ENCODE peak calls at places on chromosomes 2 and 18, in eight cellular contexts. M is thoracic aorta, S is GM12865, W is right lobe of liver, J is upper lobe of left lung, Q is fibroblast of lung, L is BE2C, G is A549. Z is an unnamed sample.

GRCh38 chr2:161017780-161018440 is 142.3 kb upstream of the TANK start:
- DNase-seq in Q (no peak), J (no peak), S (no peak), L (no peak), W (no peak), M (no peak), G (no peak), Z (no peak)

GRCh38 chr2:18546586-18546985 is 13.9 kb downstream of the RDH14 start:
- DNase-seq in G (no peak), M (no peak), W (no peak), S (peak), Q (no peak), J (no peak), L (no peak), Z (no peak)

GRCh38 chr2:7379799-7380198 is 462.6 kb downstream of the RNF144A start:
- DNase-seq in G (no peak), Q (no peak), M (no peak), L (no peak), S (peak), J (peak), W (no peak), Z (no peak)

GRCh38 chr18:28823506-28824182 is 646.7 kb upstream of the CDH2 start:
- DNase-seq in J (no peak), W (no peak), M (no peak), S (no peak), G (no peak), L (no peak), Q (no peak), Z (no peak)

GRCh38 chr2:48515588-48515987 is 14.4 kb upstream of the STON1 start:
- DNase-seq in J (peak), L (no peak), G (no peak), W (no peak), M (no peak), S (no peak), Q (no peak), Z (no peak)

GRCh38 chr2:70475266-70475665 is 78.4 kb downstream of the TGFA start:
- DNase-seq in S (peak), J (no peak), Q (no peak), G (no peak), M (no peak), L (no peak), W (no peak), Z (no peak)

GRCh38 chr18:5620284-5620683 is 76.5 kb upstream of the EPB41L3 start:
- DNase-seq in W (no peak), M (no peak), G (no peak), J (no peak), Q (peak), L (no peak), S (no peak), Z (no peak)

GRCh38 chr2:221761260-221761659 is 189.2 kb upstream of the EPHA4 start:
- DNase-seq in W (no peak), G (no peak), J (no peak), L (no peak), S (no peak), M (no peak), Q (no peak), Z (no peak)

GRCh38 chr2:23621616-23622015 is 236.6 kb downstream of the KLHL29 start:
- DNase-seq in M (no peak), W (peak), Q (no peak), S (no peak), G (no peak), J (no peak), L (peak), Z (no peak)

GRCh38 chr2:230130668-230131364 is 62.1 kb upstream of the SLC16A14 start:
- DNase-seq in Q (peak), M (no peak), G (no peak), L (peak), J (peak), W (no peak), S (no peak), Z (no peak)

GRCh38 chr2:109317471-109318090 is 188.6 kb downstream of the SH3RF3 start:
- DNase-seq in W (no peak), Q (no peak), M (no peak), J (no peak), S (no peak), L (no peak), G (no peak), Z (no peak)

GRCh38 chr2:15776629-15776919 is 163.8 kb upstream of the MYCN start:
- DNase-seq in G (no peak), M (no peak), J (no peak), Q (peak), S (no peak), L (no peak), W (no peak), Z (no peak)

GRCh38 chr18:13823707-13824395 is at the start of gene MC5R:
- DNase-seq in M (no peak), L (peak), Q (peak), W (peak), G (peak), S (peak), J (peak), Z (no peak)

GRCh38 chr18:42654561-42654960 is 460.9 kb downstream of the RIT2 start:
- DNase-seq in W (no peak), Q (peak), S (no peak), J (no peak), M (no peak), L (no peak), G (no peak), Z (no peak)

GRCh38 chr2:71880846-71881610 is 266.6 kb downstream of the CYP26B1 start:
- DNase-seq in S (peak), M (peak), G (peak), J (peak), W (no peak), Q (peak), L (no peak), Z (no peak)

GRCh38 chr2:189545424-189545823 is 35.2 kb downstream of the SLC40A1 start:
- DNase-seq in Q (no peak), S (no peak), L (no peak), W (no peak), M (no peak), G (no peak), J (no peak), Z (no peak)

GRCh38 chr18:51425889-51426288 is 228.4 kb upstream of the MEX3C start:
- DNase-seq in L (no peak), S (peak), W (no peak), G (no peak), Q (no peak), J (no peak), M (no peak), Z (no peak)

GRCh38 chr18:67590571-67591141 is 74.1 kb upstream of the DSEL start:
- DNase-seq in G (no peak), L (no peak), S (no peak), J (no peak), Q (peak), W (no peak), M (no peak), Z (no peak)

GRCh38 chr2:6111676-6112294 is 419.6 kb downstream of the SOX11 start:
- DNase-seq in G (no peak), L (no peak), Q (no peak), M (no peak), J (no peak), W (no peak), S (no peak), Z (no peak)

GRCh38 chr18:28854964-28855363 is 678.0 kb upstream of the CDH2 start:
- DNase-seq in G (no peak), M (no peak), J (no peak), L (no peak), W (no peak), S (no peak), Q (peak), Z (no peak)

GRCh38 chr18:53984021-53984420 is 240.4 kb downstream of the MBD2 start:
- DNase-seq in L (no peak), Q (peak), J (no peak), G (no peak), S (no peak), W (no peak), M (no peak), Z (no peak)

GRCh38 chr2:144201868-144202468 is 318.0 kb downstream of the ZEB2 start:
- DNase-seq in G (no peak), M (no peak), J (no peak), W (no peak), S (no peak), L (no peak), Q (peak), Z (no peak)

GRCh38 chr2:9392895-9393757 is 30.2 kb downstream of the ITGB1BP1 start:
- DNase-seq in L (no peak), W (no peak), G (no peak), S (no peak), Q (no peak), J (no peak), M (no peak), Z (no peak)

GRCh38 chr18:67938691-67939090 is 422.2 kb upstream of the DSEL start:
- DNase-seq in Q (no peak), J (no peak), M (no peak), G (no peak), S (no peak), W (no peak), L (no peak), Z (no peak)

GRCh38 chr2:122528958-122529670 is 773.7 kb downstream of the TSN start:
- DNase-seq in S (no peak), M (no peak), G (no peak), Q (no peak), L (no peak), J (no peak), W (no peak), Z (no peak)

GRCh38 chr18:63725682-63726480 is 23.1 kb downstream of the SERPINB11 start:
- DNase-seq in J (no peak), M (no peak), W (no peak), S (no peak), Q (peak), L (no peak), G (no peak), Z (peak)

GRCh38 chr2:38499921-38500634 is 102.7 kb downstream of the HNRNPLL start:
- DNase-seq in L (no peak), M (no peak), Q (no peak), J (no peak), G (no peak), W (no peak), S (no peak), Z (no peak)

GRCh38 chr18:5395860-5396448 is 100.4 kb upstream of the ZBTB14 start:
- DNase-seq in G (no peak), Q (no peak), W (no peak), M (no peak), L (no peak), S (no peak), J (no peak), Z (no peak)

GRCh38 chr18:77045682-77046081 is 86.9 kb downstream of the MBP start:
- DNase-seq in Q (no peak), L (no peak), W (no peak), J (no peak), M (no peak), G (no peak), S (no peak), Z (no peak)

GRCh38 chr2:218405365-218406208 is 5.9 kb downstream of the CTDSP1 start:
- DNase-seq in L (no peak), S (no peak), M (no peak), Q (no peak), J (peak), G (no peak), W (peak), Z (no peak)

GRCh38 chr2:240685771-240686371 is 3.2 kb upstream of the AQP12B start:
- DNase-seq in S (no peak), L (no peak), J (no peak), W (peak), G (no peak), Q (no peak), M (no peak), Z (no peak)

GRCh38 chr2:204670124-204670523 is 124.8 kb downstream of the PARD3B start:
- DNase-seq in G (no peak), W (peak), L (no peak), S (no peak), J (no peak), Q (no peak), M (no peak), Z (no peak)

GRCh38 chr2:25982273-25982967 is at the start of gene KIF3C:
- DNase-seq in L (peak), S (peak), W (peak), M (no peak), J (peak), G (peak), Q (peak), Z (no peak)

GRCh38 chr2:6392966-6393365 is 472.7 kb downstream of the CMPK2 start:
- DNase-seq in G (no peak), J (no peak), S (peak), M (no peak), W (no peak), Q (peak), L (no peak), Z (peak)

DNA sequence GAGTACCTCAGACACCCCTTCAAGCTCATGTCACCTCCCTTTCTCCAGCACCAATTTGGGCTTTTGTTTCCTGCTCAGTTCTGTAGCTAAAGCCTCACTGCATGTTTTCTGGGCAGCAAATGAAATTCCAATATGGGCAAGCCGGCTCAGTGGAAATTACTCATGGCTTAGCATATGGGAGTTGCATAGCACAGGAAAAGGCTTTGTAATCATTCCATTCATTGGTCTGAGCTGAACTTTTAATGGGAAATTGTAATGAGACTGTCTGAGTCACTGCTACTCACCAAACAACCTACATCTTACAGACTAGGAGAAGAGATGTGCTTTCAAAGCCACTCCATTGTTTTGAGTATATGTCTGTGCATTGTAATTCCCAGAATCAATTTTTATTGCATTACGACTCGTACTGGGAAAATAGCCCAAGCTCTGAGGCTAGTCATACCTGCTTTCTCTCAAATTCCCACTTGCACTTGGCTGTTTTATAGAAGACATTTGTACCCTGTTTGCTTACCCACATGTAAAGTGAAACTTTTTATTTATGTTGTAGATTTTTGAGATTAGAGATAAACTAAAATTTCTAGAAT is 139.5 kb upstream of the LRATD1 start:
- DNase-seq in W (no peak), J (no peak), S (no peak), G (no peak), L (no peak), M (no peak), Q (peak), Z (peak)
- H3K4me3 ChIP-seq in W (no peak), J (no peak), S (no peak), G (no peak), L (no peak), M (no peak), Q (no peak), Z (no peak)

GRCh38 chr2:198000417-198000816 is 196.0 kb downstream of the PLCL1 start:
- DNase-seq in J (no peak), W (no peak), Q (no peak), G (no peak), L (no peak), M (no peak), S (no peak), Z (no peak)
- TF ChIP-seq CTCF in J (no peak), W (no peak), Q (no peak), G (no peak), L (no peak), M (no peak), S (no peak), Z (no peak)

GRCh38 chr2:112137516-112138142 is 556 bp upstream of the FBLN7 start:
- DNase-seq in S (no peak), M (no peak), W (no peak), J (no peak), L (no peak), Q (peak), G (no peak), Z (no peak)
- H3K4me3 ChIP-seq in S (no peak), M (peak), W (peak), J (peak), L (peak), Q (peak), G (peak), Z (peak)

GRCh38 chr18:72704202-72704601 is 160.1 kb upstream of the CBLN2 start:
- DNase-seq in G (no peak), L (no peak), Q (no peak), M (no peak), W (no peak), J (no peak), S (no peak), Z (no peak)

GRCh38 chr18:72697706-72698105 is 153.6 kb upstream of the CBLN2 start:
- DNase-seq in G (no peak), Q (no peak), J (no peak), W (no peak), L (no peak), S (no peak), M (no peak), Z (no peak)

GRCh38 chr18:72700961-72701710 is 157.0 kb upstream of the CBLN2 start:
- DNase-seq in W (no peak), G (no peak), S (peak), J (no peak), L (no peak), M (no peak), Q (peak), Z (peak)
- TF ChIP-seq CTCF in W (peak), G (peak), S (peak), J (no peak), L (peak), M (no peak), Q (peak), Z (peak)

GRCh38 chr2:100394111-100394641 is 23.3 kb downstream of the CHST10 start:
- DNase-seq in S (peak), M (no peak), G (no peak), W (no peak), J (no peak), L (peak), Q (no peak), Z (no peak)
- H3K4me3 ChIP-seq in S (peak), M (no peak), G (no peak), W (no peak), J (no peak), L (no peak), Q (no peak), Z (no peak)

GRCh38 chr2:96239091-96239490 is 26.7 kb downstream of the TMEM127 start:
- DNase-seq in M (no peak), J (no peak), S (no peak), W (no peak), G (no peak), Q (no peak), L (no peak), Z (no peak)

GRCh38 chr2:96236882-96237281 is 28.3 kb upstream of the STARD7 start:
- DNase-seq in J (no peak), S (no peak), L (no peak), G (no peak), Q (no peak), W (no peak), M (no peak), Z (no peak)

GRCh38 chr2:96238266-96238665 is 27.5 kb downstream of the TMEM127 start:
- DNase-seq in Q (no peak), M (no peak), G (no peak), L (no peak), S (no peak), W (no peak), J (no peak), Z (no peak)

GRCh38 chr2:96231316-96231715 is 22.7 kb upstream of the STARD7 start:
- DNase-seq in Q (no peak), M (no peak), G (no peak), J (no peak), L (no peak), W (no peak), S (no peak), Z (no peak)

GRCh38 chr2:96233880-96234316 is 25.3 kb upstream of the STARD7 start:
- DNase-seq in L (no peak), W (no peak), S (peak), J (no peak), Q (no peak), M (no peak), G (no peak), Z (no peak)
- TF ChIP-seq CTCF in L (no peak), W (no peak), S (peak), J (no peak), Q (no peak), M (no peak), G (no peak), Z (no peak)

DNA sequence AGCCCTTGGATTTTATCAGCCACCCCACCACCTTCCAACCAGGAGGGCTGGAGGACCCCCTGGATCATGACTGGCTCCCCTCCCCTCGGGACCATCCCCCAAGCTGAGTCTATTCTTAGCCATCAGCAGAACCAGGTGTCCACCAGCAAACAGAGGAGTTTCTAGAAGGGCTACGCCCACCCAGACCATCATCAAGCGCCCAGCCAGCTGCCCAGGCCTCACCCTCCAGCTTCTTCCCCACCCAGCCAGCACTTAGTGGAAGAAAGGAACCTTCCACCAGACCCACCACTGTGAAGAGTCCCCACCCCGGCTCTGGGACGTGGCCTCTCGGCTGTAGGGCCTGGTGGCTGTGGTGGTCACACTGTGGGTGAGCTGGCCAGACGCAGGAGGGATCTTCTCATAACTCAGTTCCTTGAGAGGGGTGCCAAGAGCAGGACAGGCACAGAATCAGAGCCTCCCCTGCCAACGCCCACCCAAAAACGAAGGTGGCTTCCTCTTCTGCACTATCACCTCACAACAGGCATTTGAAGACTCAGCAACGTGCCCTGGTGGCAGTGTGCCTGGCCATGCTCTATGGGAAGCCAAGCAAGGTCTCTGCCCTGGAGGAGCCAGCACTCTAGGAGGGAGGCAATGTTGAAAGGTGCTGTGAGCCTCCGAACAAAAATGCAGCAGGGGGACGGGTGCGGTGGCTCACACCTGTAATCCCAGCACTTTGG is 19.0 kb downstream of the BIN1 start:
- DNase-seq in J (no peak), L (no peak), Q (no peak), W (no peak), S (no peak), M (no peak), G (no peak), Z (no peak)
- H3K4me3 ChIP-seq in J (peak), L (no peak), Q (no peak), W (no peak), S (no peak), M (no peak), G (no peak), Z (no peak)

GRCh38 chr2:128534688-128535392 is 216.2 kb upstream of the HS6ST1 start:
- DNase-seq in M (no peak), S (no peak), Q (no peak), G (no peak), J (no peak), W (no peak), L (no peak), Z (no peak)

GRCh38 chr2:128537646-128538045 is 219.0 kb upstream of the HS6ST1 start:
- DNase-seq in M (no peak), G (no peak), L (no peak), J (no peak), W (no peak), Q (peak), S (no peak), Z (peak)

GRCh38 chr2:128538401-128538800 is 219.7 kb upstream of the HS6ST1 start:
- DNase-seq in J (no peak), L (no peak), Q (no peak), S (no peak), M (no peak), G (no peak), W (no peak), Z (no peak)

GRCh38 chr2:128535928-128536327 is 217.3 kb upstream of the HS6ST1 start:
- DNase-seq in J (no peak), S (no peak), G (no peak), W (no peak), M (no peak), Q (peak), L (no peak), Z (peak)

DNA sequence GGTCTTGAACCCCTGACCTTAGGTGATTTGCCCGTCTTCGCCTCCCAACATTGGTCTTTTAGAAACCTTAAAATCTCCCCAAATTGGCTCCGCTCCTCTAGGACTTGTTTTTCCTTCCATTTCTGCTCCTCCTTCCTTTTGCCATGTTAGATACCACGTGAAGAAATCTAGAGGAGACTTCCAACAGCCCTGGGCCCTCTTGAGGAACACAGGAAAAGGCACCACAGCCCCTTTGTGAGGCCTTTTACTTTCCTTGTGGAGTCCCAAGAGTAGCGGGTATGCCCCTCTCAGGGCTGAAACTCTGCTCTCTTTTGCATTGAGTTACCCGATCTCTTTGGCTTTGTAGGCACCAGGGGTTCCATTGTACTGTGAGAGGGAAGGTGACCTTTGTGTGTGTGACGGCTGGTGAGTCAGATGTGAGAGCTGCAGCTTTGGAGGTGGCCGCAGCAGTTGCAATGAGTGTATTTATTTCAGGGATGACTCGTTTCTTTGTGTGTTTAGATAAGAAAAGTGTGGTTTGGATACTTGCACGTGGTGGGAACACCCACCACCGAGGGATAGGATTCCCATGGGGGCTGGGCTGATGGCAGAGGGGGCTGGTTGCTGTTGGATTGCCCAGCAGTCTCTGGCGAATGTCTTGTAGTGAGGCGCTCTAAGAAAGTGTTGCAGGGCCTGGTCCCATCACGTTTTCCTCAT is 218.4 kb upstream of the HS6ST1 start:
- DNase-seq in M (no peak), L (no peak), Q (peak), G (peak), W (no peak), J (no peak), S (no peak), Z (peak)
- TF ChIP-seq CTCF in M (no peak), L (no peak), Q (peak), G (no peak), W (no peak), J (no peak), S (no peak), Z (no peak)